ENCODE peak calls at places on chromosomes 5 and 9, in ten cellular contexts. Z is HCT116, M is GM23248, K is PC-3, H is PC-9, A is GM23338, P is SK-N-SH, T is Karpas-422, C is hepatocyte, U is MM.1S. E is an unnamed sample.
A peak's percentile ranks its signal among the peaks of the same experiment; 100 is the strongest.

GRCh38 chr5:61245486-61245885 is 83.2 kb upstream of the SMIM15 start:
- DNase-seq in K (no peak), A (no peak), Z (no peak), H (no peak), T (no peak), P (peak; percentile 22), M (peak; percentile 27), U (peak; percentile 4), C (no peak), E (no peak)

GRCh38 chr5:150261231-150261630 is 28.3 kb downstream of the CAMK2A start:
- DNase-seq in C (no peak), Z (no peak), U (no peak), H (peak; percentile 66), M (peak; percentile 40), A (no peak), P (no peak), T (no peak), K (peak; percentile 92), E (no peak)

GRCh38 chr9:130513094-130513493 is 66.3 kb upstream of the FUBP3 start:
- DNase-seq in H (no peak), U (no peak), Z (no peak), A (no peak), T (no peak), K (no peak), C (no peak), P (no peak), M (no peak), E (no peak)

GRCh38 chr5:75046366-75047142 is 5.8 kb downstream of the GCNT4 start:
- DNase-seq in C (peak; percentile 18), T (no peak), H (no peak), Z (no peak), P (no peak), A (no peak), M (no peak), U (no peak), K (no peak), E (no peak)

GRCh38 chr9:115786321-115786720 is 367.3 kb upstream of the PAPPA start:
- DNase-seq in U (no peak), P (no peak), C (no peak), M (peak; percentile 75), K (no peak), T (no peak), Z (no peak), A (no peak), H (no peak), E (no peak)

GRCh38 chr9:23648651-23649050 is 177.4 kb downstream of the ELAVL2 start:
- DNase-seq in H (no peak), Z (no peak), C (no peak), K (no peak), P (no peak), A (no peak), M (no peak), T (no peak), U (no peak), E (no peak)

GRCh38 chr5:67353500-67353931 is 156.9 kb upstream of the CD180 start:
- DNase-seq in P (no peak), U (no peak), A (no peak), M (no peak), Z (no peak), H (no peak), C (no peak), K (no peak), T (no peak), E (no peak)

GRCh38 chr9:103837940-103838339 is 256.2 kb upstream of the SMC2 start:
- DNase-seq in Z (no peak), T (no peak), P (no peak), C (no peak), H (no peak), K (no peak), M (no peak), U (no peak), A (no peak), E (no peak)

GRCh38 chr9:127181595-127182190 is 59.3 kb upstream of the ANGPTL2 start:
- DNase-seq in C (no peak), M (no peak), H (no peak), Z (no peak), T (no peak), A (no peak), U (no peak), P (no peak), K (no peak), E (no peak)

GRCh38 chr5:2207966-2208544 is 325.3 kb upstream of the IRX4 start:
- DNase-seq in M (no peak), K (peak; percentile 54), Z (no peak), P (peak; percentile 44), T (no peak), C (peak; percentile 73), H (no peak), U (peak; percentile 21), A (peak; percentile 74), E (no peak)

GRCh38 chr9:79651251-79651795 is 79.6 kb downstream of the TLE4 start:
- DNase-seq in K (no peak), T (no peak), A (peak; percentile 50), P (no peak), Z (no peak), H (no peak), M (no peak), C (no peak), U (no peak), E (no peak)

GRCh38 chr5:180235077-180235476 is 26.1 kb upstream of the RASGEF1C start:
- DNase-seq in M (no peak), U (no peak), H (no peak), Z (no peak), T (no peak), A (peak; percentile 52), P (no peak), C (no peak), K (no peak), E (no peak)
- H3K9me2 ChIP-seq in M (no peaks in the 10 kb centered on the region), U (no peaks in the 10 kb centered on the region), H (no peaks in the 10 kb centered on the region), Z (no peaks in the 10 kb centered on the region), T (no peaks in the 10 kb centered on the region), A (no peaks in the 10 kb centered on the region), P (no peaks in the 10 kb centered on the region), C (no peaks in the 10 kb centered on the region), K (no peaks in the 10 kb centered on the region), E (no peaks in the 10 kb centered on the region)

DNA sequence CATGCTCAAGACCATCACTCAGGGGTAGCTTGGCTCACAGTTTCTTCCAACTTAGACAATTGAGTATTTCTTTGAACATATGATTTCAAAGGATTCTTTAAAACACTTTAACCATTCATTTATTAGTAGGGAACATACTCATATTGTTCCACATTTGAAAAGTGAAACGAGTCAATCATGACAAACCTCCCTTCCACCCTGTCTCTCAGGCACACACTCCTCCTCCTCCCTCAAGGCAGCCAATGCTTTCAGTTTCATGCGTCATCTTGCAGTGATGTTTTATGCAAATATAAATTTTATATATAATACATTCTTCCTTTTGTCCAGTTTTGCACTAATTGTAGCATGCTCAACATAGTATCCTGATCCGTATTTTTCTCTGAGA is 126.0 kb upstream of the BOD1 start:
- DNase-seq in C (no peak), Z (no peak), T (no peak), U (peak; percentile 82), H (no peak), P (no peak), M (no peak), A (no peak), K (no peak), E (peak; percentile 57)
- H3K4me2 ChIP-seq in C (no peak overlapping the region), Z (no peak overlapping the region), T (no peak overlapping the region), U (peak overlapping the region; percentile 96), H (no peak overlapping the region), P (no peak overlapping the region), M (no peak overlapping the region), A (no peak overlapping the region), K (no peak overlapping the region), E (peak overlapping the region; percentile 93)

GRCh38 chr9:81629440-81629839 is 59.9 kb downstream of the TLE1 start:
- DNase-seq in P (no peak), K (peak; percentile 69), T (no peak), Z (no peak), H (no peak), C (no peak), M (no peak), A (no peak), U (no peak), E (no peak)
- H3K4me1 ChIP-seq in P (peaks cover 5% of the 10 kb centered on the region), K (peaks cover 56% of the 10 kb centered on the region), T (no peaks in the 10 kb centered on the region), Z (no peaks in the 10 kb centered on the region), H (peaks cover 20% of the 10 kb centered on the region), C (peaks cover 32% of the 10 kb centered on the region), M (peaks cover 13% of the 10 kb centered on the region), A (peaks cover 23% of the 10 kb centered on the region), U (no peaks in the 10 kb centered on the region), E (no peaks in the 10 kb centered on the region)

GRCh38 chr9:38058452-38059232 is 10.4 kb downstream of the SHB start:
- DNase-seq in K (no peak), C (no peak), U (no peak), A (no peak), Z (no peak), M (no peak), T (peak; percentile 89), H (no peak), P (no peak), E (no peak)
- H3K9me2 ChIP-seq in K (no peaks in the 10 kb centered on the region), C (no peaks in the 10 kb centered on the region), U (no peaks in the 10 kb centered on the region), A (no peaks in the 10 kb centered on the region), Z (no peaks in the 10 kb centered on the region), M (no peaks in the 10 kb centered on the region), T (no peaks in the 10 kb centered on the region), H (no peaks in the 10 kb centered on the region), P (no peaks in the 10 kb centered on the region), E (no peaks in the 10 kb centered on the region)

DNA sequence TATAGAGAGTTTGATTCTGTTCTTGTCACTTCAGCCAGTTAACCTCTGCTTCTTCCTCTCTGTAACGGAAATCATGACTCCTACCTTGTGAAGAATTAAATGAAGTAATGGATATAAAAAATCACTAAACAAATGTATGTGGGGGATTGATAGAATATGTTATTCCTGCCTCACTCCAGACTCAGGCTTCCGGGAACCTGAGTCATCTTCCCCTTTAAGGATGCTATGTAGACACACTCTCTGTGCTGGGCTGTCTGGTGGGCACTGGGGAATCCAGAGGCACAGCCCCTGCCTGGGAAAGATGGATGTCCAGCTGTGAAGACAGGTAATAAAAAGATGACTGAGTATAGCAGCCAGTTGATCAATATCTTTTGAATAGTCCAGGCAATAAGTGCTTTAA is 77.4 kb downstream of the ZNF618 start:
- DNase-seq in A (no peak), P (no peak), M (peak; percentile 55), U (no peak), K (no peak), Z (no peak), T (no peak), H (no peak), C (no peak), E (no peak)
- H3K4me2 ChIP-seq in A (no peak overlapping the region), P (peak overlapping the region; percentile 18), M (peak overlapping the region; percentile 36), U (no peak overlapping the region), K (no peak overlapping the region), Z (no peak overlapping the region), T (no peak overlapping the region), H (no peak overlapping the region), C (no peak overlapping the region), E (no peak overlapping the region)

E was measured in OCI-LY7.